ENCODE peak calls at places on chromosomes 16 and 17, in five cellular contexts. F is GM12865, I is cerebellar nuclear complex, M is cardiac fibroblast, H is lung. U is an unnamed sample.

GRCh38 chr17:75783069-75783783 is 1.4 kb upstream of the UNK start:
- DNase-seq in I (no peak), M (peak), H (no peak), F (peak), U (no peak)

GRCh38 chr16:11612110-11612981 is 25.6 kb upstream of the LITAF start:
- DNase-seq in M (no peak), F (peak), H (peak), I (no peak), U (no peak)

GRCh38 chr17:70552230-70552981 is 383.1 kb downstream of the KCNJ2 start:
- DNase-seq in F (peak), M (peak), I (no peak), H (no peak), U (no peak)

GRCh38 chr17:35748323-35748960 is 4.6 kb downstream of the GAS2L2 start:
- DNase-seq in F (no peak), I (no peak), H (no peak), M (no peak), U (no peak)

GRCh38 chr17:60077672-60078519 is 825 bp downstream of the HEATR6 start:
- DNase-seq in F (no peak), I (no peak), H (no peak), M (peak), U (no peak)

GRCh38 chr17:10614536-10615155 is 42.5 kb downstream of the MYH3 start:
- DNase-seq in M (peak), F (peak), I (no peak), H (no peak), U (peak)

GRCh38 chr16:23901178-23902131 is 65.7 kb downstream of the PRKCB start:
- DNase-seq in F (no peak), I (no peak), H (no peak), M (no peak), U (peak)

GRCh38 chr17:39183045-39183444 is 14.4 kb downstream of the CACNB1 start:
- DNase-seq in H (no peak), I (no peak), F (no peak), M (no peak), U (no peak)

GRCh38 chr16:55133654-55134053 is 190.3 kb upstream of the IRX6 start:
- DNase-seq in F (no peak), H (no peak), M (no peak), I (no peak), U (no peak)

GRCh38 chr16:29958756-29959155 is 3.1 kb upstream of the TMEM219 start:
- DNase-seq in M (no peak), I (no peak), H (no peak), F (no peak), U (no peak)

GRCh38 chr17:68199837-68200688 is 47.8 kb upstream of the AMZ2 start:
- DNase-seq in H (no peak), F (no peak), I (no peak), M (peak), U (no peak)

GRCh38 chr16:69448470-69449193 is 24.2 kb downstream of the CYB5B start:
- DNase-seq in F (no peak), I (no peak), M (peak), H (no peak), U (no peak)

GRCh38 chr16:24781256-24781655 is 51.8 kb downstream of the TNRC6A start:
- DNase-seq in F (no peak), I (no peak), H (no peak), M (no peak), U (no peak)

GRCh38 chr17:81280571-81280970 is 14.5 kb downstream of the SLC38A10 start:
- DNase-seq in F (no peak), I (no peak), M (no peak), H (no peak), U (no peak)

GRCh38 chr16:71631776-71632175 is 5.8 kb downstream of the MARVELD3 start:
- DNase-seq in I (no peak), F (no peak), M (no peak), H (no peak), U (no peak)

GRCh38 chr16:27189335-27189972 is 13.9 kb upstream of the KDM8 start:
- DNase-seq in M (no peak), I (no peak), H (no peak), F (no peak), U (no peak)

GRCh38 chr17:45222273-45222993 is 748 bp downstream of the FMNL1 start:
- DNase-seq in I (no peak), F (peak), H (no peak), M (no peak), U (no peak)

GRCh38 chr17:6495450-6496115 is 51.3 kb downstream of the PIMREG start:
- DNase-seq in H (no peak), F (no peak), M (no peak), I (no peak), U (no peak)

GRCh38 chr17:76924345-76925332 is 56.4 kb downstream of the MGAT5B start:
- DNase-seq in I (no peak), H (no peak), M (no peak), F (no peak), U (no peak)

GRCh38 chr16:48596326-48596725 is 13.7 kb downstream of the N4BP1 start:
- DNase-seq in I (no peak), F (peak), M (no peak), H (no peak), U (no peak)

GRCh38 chr17:17258998-17259397 is 22.0 kb upstream of the FLCN start:
- DNase-seq in H (no peak), M (no peak), I (no peak), F (no peak), U (no peak)

GRCh38 chr17:1908699-1909309 is 79.0 kb downstream of the RPA1 start:
- DNase-seq in I (peak), H (peak), M (peak), F (peak), U (peak)

GRCh38 chr16:57533618-57534336 is 2.6 kb downstream of the CCDC102A start:
- DNase-seq in F (no peak), H (no peak), M (no peak), I (no peak), U (peak)

GRCh38 chr16:79073560-79073959 is 527.0 kb downstream of the MAF start:
- DNase-seq in F (no peak), I (no peak), H (no peak), M (no peak), U (no peak)

GRCh38 chr17:77510133-77510796 is 369.5 kb downstream of the SEC14L1 start:
- DNase-seq in I (no peak), M (no peak), H (no peak), F (no peak), U (no peak)

GRCh38 chr17:8963665-8964258 is 1.7 kb downstream of the PIK3R5 start:
- DNase-seq in I (no peak), F (no peak), H (no peak), M (no peak), U (no peak)

GRCh38 chr16:88713568-88714419 is 7.5 kb downstream of the CTU2 start:
- DNase-seq in I (no peak), M (peak), H (no peak), F (no peak), U (no peak)

U was measured in left cardiac atrium.